ENCODE peak calls at places on chromosome 22, in five cellular contexts. One of them, this sample, is unnamed.

GRCh38 chr22:44157916-44158618 is 22.7 kb upstream of the PARVG start:
- DNase-seq in activated T-helper 1 cell treated with anti-CD3 and anti-CD28 coated beads, Interleukin-12 subunit alpha, Interleukin-12 subunit beta, Interleukin-2, Interleukin-4 antibody, amounts not matched to agents 30 ng/mL and 10 ng/mL and 1 ng/mL, durations not matched to agents 14 hours and 24 hours and 36 hours: no peak
- DNase-seq in astrocyte of the spinal cord: no peak
- DNase-seq in endothelial cell: no peak
- DNase-seq in cardiac muscle cell: no peak
- DNase-seq in this sample: no peak

GRCh38 chr22:44954113-44954512 is 55.7 kb downstream of the PHF21B start:
- DNase-seq in astrocyte of the spinal cord: no peak
- DNase-seq in activated T-helper 1 cell treated with anti-CD3 and anti-CD28 coated beads, Interleukin-12 subunit alpha, Interleukin-12 subunit beta, Interleukin-2, Interleukin-4 antibody, amounts not matched to agents 30 ng/mL and 10 ng/mL and 1 ng/mL, durations not matched to agents 14 hours and 24 hours and 36 hours: no peak
- DNase-seq in cardiac muscle cell: no peak
- DNase-seq in endothelial cell: no peak
- DNase-seq in this sample: no peak

GRCh38 chr22:48906177-48906835 is 921.4 kb downstream of the BRD1 start:
- DNase-seq in astrocyte of the spinal cord: no peak
- DNase-seq in cardiac muscle cell: no peak
- DNase-seq in endothelial cell: no peak
- DNase-seq in activated T-helper 1 cell treated with anti-CD3 and anti-CD28 coated beads, Interleukin-12 subunit alpha, Interleukin-12 subunit beta, Interleukin-2, Interleukin-4 antibody, amounts not matched to agents 30 ng/mL and 10 ng/mL and 1 ng/mL, durations not matched to agents 14 hours and 24 hours and 36 hours: no peak
- DNase-seq in this sample: no peak

GRCh38 chr22:44305888-44306287 is 6.9 kb downstream of the SHISAL1 start:
- DNase-seq in endothelial cell: no peak
- DNase-seq in astrocyte of the spinal cord: no peak
- DNase-seq in activated T-helper 1 cell treated with anti-CD3 and anti-CD28 coated beads, Interleukin-12 subunit alpha, Interleukin-12 subunit beta, Interleukin-2, Interleukin-4 antibody, amounts not matched to agents 30 ng/mL and 10 ng/mL and 1 ng/mL, durations not matched to agents 14 hours and 24 hours and 36 hours: no peak
- DNase-seq in cardiac muscle cell: no peak
- DNase-seq in this sample: no peak

GRCh38 chr22:35552186-35552842 is 11.7 kb downstream of the RASD2 start:
- DNase-seq in activated T-helper 1 cell treated with anti-CD3 and anti-CD28 coated beads, Interleukin-12 subunit alpha, Interleukin-12 subunit beta, Interleukin-2, Interleukin-4 antibody, amounts not matched to agents 30 ng/mL and 10 ng/mL and 1 ng/mL, durations not matched to agents 14 hours and 24 hours and 36 hours: peak; percentile 78
- DNase-seq in cardiac muscle cell: peak; percentile 52
- DNase-seq in astrocyte of the spinal cord: peak; percentile 55
- DNase-seq in endothelial cell: peak; percentile 38
- DNase-seq in this sample: no peak

GRCh38 chr22:40922484-40923303 is 28.5 kb upstream of the RBX1 start:
- DNase-seq in endothelial cell: peak; percentile 19
- DNase-seq in activated T-helper 1 cell treated with anti-CD3 and anti-CD28 coated beads, Interleukin-12 subunit alpha, Interleukin-12 subunit beta, Interleukin-2, Interleukin-4 antibody, amounts not matched to agents 30 ng/mL and 10 ng/mL and 1 ng/mL, durations not matched to agents 14 hours and 24 hours and 36 hours: peak; percentile 8
- DNase-seq in astrocyte of the spinal cord: peak; percentile 78
- DNase-seq in cardiac muscle cell: peak; percentile 71
- DNase-seq in this sample: peak; percentile 41

GRCh38 chr22:23073506-23074229 is 3.3 kb downstream of the GNAZ start:
- DNase-seq in activated T-helper 1 cell treated with anti-CD3 and anti-CD28 coated beads, Interleukin-12 subunit alpha, Interleukin-12 subunit beta, Interleukin-2, Interleukin-4 antibody, amounts not matched to agents 30 ng/mL and 10 ng/mL and 1 ng/mL, durations not matched to agents 14 hours and 24 hours and 36 hours: no peak
- DNase-seq in endothelial cell: no peak
- DNase-seq in cardiac muscle cell: no peak
- DNase-seq in astrocyte of the spinal cord: no peak
- DNase-seq in this sample: no peak

GRCh38 chr22:50098052-50098451 is 8.2 kb downstream of the MOV10L1 start:
- DNase-seq in activated T-helper 1 cell treated with anti-CD3 and anti-CD28 coated beads, Interleukin-12 subunit alpha, Interleukin-12 subunit beta, Interleukin-2, Interleukin-4 antibody, amounts not matched to agents 30 ng/mL and 10 ng/mL and 1 ng/mL, durations not matched to agents 14 hours and 24 hours and 36 hours: no peak
- DNase-seq in cardiac muscle cell: no peak
- DNase-seq in endothelial cell: no peak
- DNase-seq in astrocyte of the spinal cord: no peak
- DNase-seq in this sample: no peak

GRCh38 chr22:17952273-17952801 is 72.0 kb downstream of the MICAL3 start:
- DNase-seq in activated T-helper 1 cell treated with anti-CD3 and anti-CD28 coated beads, Interleukin-12 subunit alpha, Interleukin-12 subunit beta, Interleukin-2, Interleukin-4 antibody, amounts not matched to agents 30 ng/mL and 10 ng/mL and 1 ng/mL, durations not matched to agents 14 hours and 24 hours and 36 hours: no peak
- DNase-seq in cardiac muscle cell: no peak
- DNase-seq in endothelial cell: no peak
- DNase-seq in astrocyte of the spinal cord: no peak
- DNase-seq in this sample: no peak

GRCh38 chr22:29079218-29079901 is 6.5 kb downstream of the KREMEN1 start:
- DNase-seq in endothelial cell: no peak
- DNase-seq in activated T-helper 1 cell treated with anti-CD3 and anti-CD28 coated beads, Interleukin-12 subunit alpha, Interleukin-12 subunit beta, Interleukin-2, Interleukin-4 antibody, amounts not matched to agents 30 ng/mL and 10 ng/mL and 1 ng/mL, durations not matched to agents 14 hours and 24 hours and 36 hours: no peak
- DNase-seq in cardiac muscle cell: no peak
- DNase-seq in astrocyte of the spinal cord: peak; percentile 36
- DNase-seq in this sample: no peak

GRCh38 chr22:20312396-20313191 is 7.3 kb downstream of the DGCR6L start:
- DNase-seq in activated T-helper 1 cell treated with anti-CD3 and anti-CD28 coated beads, Interleukin-12 subunit alpha, Interleukin-12 subunit beta, Interleukin-2, Interleukin-4 antibody, amounts not matched to agents 30 ng/mL and 10 ng/mL and 1 ng/mL, durations not matched to agents 14 hours and 24 hours and 36 hours: no peak
- DNase-seq in cardiac muscle cell: no peak
- DNase-seq in astrocyte of the spinal cord: no peak
- DNase-seq in endothelial cell: peak; percentile 0
- DNase-seq in this sample: no peak

This sample was measured in putamen.